ENCODE peak calls at places on chromosome 17, in seven cellular contexts. L is activated naive CD4-positive, alpha-beta T cell treated with Interleukin-2 at 50 U/mL for 16 hours; X is HCT116; T is HL-60; E is fibroblast of lung; Y is NCI-H1092; N is non-pigmented ciliary epithelial cell. C is an unnamed sample.

GRCh38 chr17:41773190-41773588 is 13.3 kb downstream of the JUP start:
- DNase-seq in N (peak), Y (no peak), E (peak), X (peak), L (no peak), T (no peak), C (peak)

GRCh38 chr17:31750578-31750977 is 108.5 kb downstream of the COPRS start:
- DNase-seq in Y (no peak), X (no peak), E (no peak), L (no peak), T (no peak), N (no peak), C (no peak)

GRCh38 chr17:1005361-1005946 is 8.5 kb downstream of the TIMM22 start:
- DNase-seq in X (no peak), E (peak), L (no peak), N (no peak), T (no peak), Y (peak), C (no peak)

GRCh38 chr17:7367083-7367482 is 12.1 kb downstream of the TMEM95 start:
- DNase-seq in E (no peak), Y (no peak), T (no peak), X (no peak), N (no peak), L (no peak), C (no peak)

GRCh38 chr17:33126086-33126485 is 134.4 kb downstream of the SPACA3 start:
- DNase-seq in X (no peak), E (no peak), N (no peak), T (no peak), L (no peak), Y (no peak), C (no peak)

GRCh38 chr17:55458977-55459376 is 37.3 kb upstream of the MMD start:
- DNase-seq in X (peak), N (no peak), E (peak), Y (no peak), T (no peak), L (peak), C (peak)

GRCh38 chr17:4743898-4744297 is 4.2 kb upstream of the CXCL16 start:
- DNase-seq in X (no peak), E (no peak), L (no peak), T (no peak), Y (no peak), N (no peak), C (no peak)

GRCh38 chr17:81246343-81246670 is 7.2 kb downstream of the NDUFAF8 start:
- DNase-seq in N (no peak), T (no peak), E (no peak), Y (no peak), X (no peak), L (no peak), C (no peak)

GRCh38 chr17:56985371-56986162 is 7.6 kb downstream of the SCPEP1 start:
- DNase-seq in E (no peak), N (no peak), X (no peak), Y (no peak), L (no peak), T (peak), C (no peak)